ENCODE peak calls at places on chromosomes 12 and 14, in nine cellular contexts. J is A172; W is endothelial cell of umbilical vein; P is left kidney; O is frontal cortex; M is astrocyte of the spinal cord; C is ovary; L is CD4-positive, alpha-beta T cell; D is activated T-cell treated with anti-CD3 and anti-CD28 coated beads, Interleukin-2, amount 50 U/mL, for 72 hours. X is an unnamed sample.

GRCh38 chr14:99751539-99752485 is 41.4 kb upstream of the EML1 start:
- DNase-seq in J (no peak), W (peak), P (peak), O (no peak), M (peak), C (no peak), L (no peak), D (no peak), X (no peak)

GRCh38 chr12:40996091-40996490 is 192.0 kb upstream of the PDZRN4 start:
- DNase-seq in J (no peak), W (no peak), P (no peak), O (no peak), M (no peak), C (no peak), L (no peak), D (no peak), X (no peak)

GRCh38 chr14:49420201-49420600 is 166.0 kb downstream of the RPS29 start:
- DNase-seq in J (no peak), W (no peak), P (no peak), O (no peak), M (no peak), C (no peak), L (no peak), D (peak), X (no peak)

GRCh38 chr14:95695913-95696312 is 9.7 kb downstream of the TCL1B start:
- DNase-seq in J (no peak), W (no peak), P (no peak), O (no peak), M (no peak), C (no peak), L (no peak), D (no peak), X (no peak)

GRCh38 chr12:53251477-53252348 is 16.4 kb upstream of the ESPL1 start:
- DNase-seq in J (peak), W (peak), P (peak), O (peak), M (peak), C (peak), L (peak), D (peak), X (no peak)

GRCh38 chr14:61653507-61653906 is 41.8 kb upstream of the HIF1A start:
- DNase-seq in J (peak), W (peak), P (no peak), O (no peak), M (peak), C (peak), L (no peak), D (no peak), X (peak)

GRCh38 chr12:67413577-67413976 is 144.4 kb downstream of the CAND1 start:
- DNase-seq in J (no peak), W (no peak), P (peak), O (no peak), M (no peak), C (no peak), L (no peak), D (no peak), X (no peak)

GRCh38 chr12:15757553-15758255 is 31.5 kb downstream of the EPS8 start:
- DNase-seq in J (peak), W (no peak), P (peak), O (no peak), M (peak), C (peak), L (no peak), D (peak), X (peak)

GRCh38 chr14:20460458-20461229 is 590 bp downstream of the PIP4P1 start:
- DNase-seq in J (no peak), W (peak), P (peak), O (no peak), M (no peak), C (peak), L (peak), D (peak), X (peak)

GRCh38 chr12:96886998-96887677 is 19.9 kb upstream of the NEDD1 start:
- DNase-seq in J (no peak), W (peak), P (peak), O (no peak), M (peak), C (no peak), L (no peak), D (no peak), X (no peak)

GRCh38 chr14:23402296-23403138 is 5.6 kb downstream of the MYH6 start:
- DNase-seq in J (no peak), W (no peak), P (peak), O (no peak), M (no peak), C (no peak), L (no peak), D (no peak), X (no peak)

GRCh38 chr14:84128025-84128424 is 1401.9 kb upstream of the FLRT2 start:
- DNase-seq in J (no peak), W (peak), P (no peak), O (no peak), M (no peak), C (no peak), L (no peak), D (no peak), X (peak)

GRCh38 chr14:22316473-22316872 is 272.6 kb downstream of the DAD1 start:
- DNase-seq in J (no peak), W (no peak), P (no peak), O (no peak), M (no peak), C (no peak), L (no peak), D (no peak), X (no peak)

GRCh38 chr12:102539651-102540553 is 59.5 kb upstream of the IGF1 start:
- DNase-seq in J (peak), W (no peak), P (no peak), O (no peak), M (no peak), C (no peak), L (no peak), D (no peak), X (no peak)

GRCh38 chr14:34501004-34501580 is 38.4 kb downstream of the EAPP start:
- DNase-seq in J (no peak), W (no peak), P (no peak), O (no peak), M (peak), C (no peak), L (no peak), D (no peak), X (no peak)

GRCh38 chr12:120225852-120226640 is 25.1 kb upstream of the RPLP0 start:
- DNase-seq in J (peak), W (no peak), P (no peak), O (no peak), M (no peak), C (no peak), L (no peak), D (no peak), X (no peak)

GRCh38 chr12:89211456-89211855 is 140.8 kb downstream of the DUSP6 start:
- DNase-seq in J (no peak), W (no peak), P (no peak), O (no peak), M (no peak), C (no peak), L (no peak), D (no peak), X (no peak)

GRCh38 chr12:77102123-77102522 is 36.8 kb upstream of the E2F7 start:
- DNase-seq in J (no peak), W (no peak), P (no peak), O (no peak), M (no peak), C (no peak), L (no peak), D (no peak), X (no peak)

GRCh38 chr14:77036484-77037337 is 8.2 kb upstream of the IRF2BPL start:
- DNase-seq in J (no peak), W (no peak), P (peak), O (no peak), M (no peak), C (no peak), L (no peak), D (no peak), X (no peak)

GRCh38 chr14:45211295-45211694 is 41.7 kb downstream of the MIS18BP1 start:
- DNase-seq in J (no peak), W (no peak), P (no peak), O (no peak), M (no peak), C (no peak), L (no peak), D (no peak), X (no peak)

GRCh38 chr12:17793854-17794253 is 296.1 kb downstream of the RERGL start:
- DNase-seq in J (peak), W (no peak), P (no peak), O (no peak), M (no peak), C (no peak), L (no peak), D (no peak), X (no peak)

GRCh38 chr12:65490193-65490592 is 211.7 kb downstream of the MSRB3 start:
- DNase-seq in J (peak), W (peak), P (no peak), O (no peak), M (no peak), C (no peak), L (no peak), D (no peak), X (no peak)

GRCh38 chr14:96038920-96039632 is at the start of gene C14orf132:
- DNase-seq in J (peak), W (peak), P (peak), O (peak), M (peak), C (peak), L (peak), D (peak), X (no peak)

GRCh38 chr12:38490941-38491340 is 174.4 kb downstream of the ALG10B start:
- DNase-seq in J (no peak), W (no peak), P (no peak), O (no peak), M (no peak), C (no peak), L (no peak), D (no peak), X (no peak)

GRCh38 chr14:24978862-24979724 is 70.9 kb downstream of the STXBP6 start:
- DNase-seq in J (no peak), W (no peak), P (peak), O (no peak), M (no peak), C (no peak), L (no peak), D (no peak), X (no peak)

GRCh38 chr14:72678360-72678759 is 215.5 kb downstream of the DPF3 start:
- DNase-seq in J (peak), W (peak), P (no peak), O (no peak), M (peak), C (no peak), L (no peak), D (no peak), X (peak)

GRCh38 chr12:32896438-32897275 is at the start of gene PKP2:
- DNase-seq in J (peak), W (peak), P (peak), O (peak), M (peak), C (peak), L (no peak), D (peak), X (peak)

GRCh38 chr12:116368196-116369194 is 91.0 kb upstream of the MED13L start:
- DNase-seq in J (no peak), W (no peak), P (peak), O (no peak), M (no peak), C (no peak), L (no peak), D (no peak), X (no peak)

GRCh38 chr14:33184587-33184986 is 245.9 kb downstream of the NPAS3 start:
- DNase-seq in J (peak), W (peak), P (peak), O (no peak), M (peak), C (no peak), L (no peak), D (no peak), X (peak)

GRCh38 chr12:27610380-27610779 is 85.9 kb upstream of the REP15 start:
- DNase-seq in J (peak), W (peak), P (peak), O (no peak), M (peak), C (no peak), L (no peak), D (no peak), X (no peak)

GRCh38 chr14:102759416-102759815 is 17.8 kb upstream of the TRAF3 start:
- DNase-seq in J (no peak), W (peak), P (no peak), O (no peak), M (no peak), C (no peak), L (no peak), D (no peak), X (no peak)

GRCh38 chr12:14554281-14555008 is 13.2 kb downstream of the PLBD1 start:
- DNase-seq in J (no peak), W (no peak), P (peak), O (peak), M (no peak), C (peak), L (no peak), D (no peak), X (peak)

GRCh38 chr14:54226558-54226957 is 170.2 kb upstream of the CDKN3 start:
- DNase-seq in J (no peak), W (no peak), P (no peak), O (no peak), M (no peak), C (no peak), L (no peak), D (no peak), X (no peak)

GRCh38 chr12:5796171-5797091 is 148.6 kb downstream of the ANO2 start:
- DNase-seq in J (no peak), W (no peak), P (peak), O (no peak), M (no peak), C (no peak), L (no peak), D (peak), X (no peak)

GRCh38 chr12:13268606-13269005 is 72.1 kb downstream of the EMP1 start:
- DNase-seq in J (no peak), W (no peak), P (peak), O (no peak), M (no peak), C (no peak), L (no peak), D (no peak), X (no peak)

GRCh38 chr12:12441891-12442461 is 85.1 kb downstream of the BORCS5 start:
- DNase-seq in J (no peak), W (no peak), P (no peak), O (no peak), M (peak), C (no peak), L (peak), D (peak), X (no peak)

X was measured in dermis microvascular lymphatic vessel endothelial cell.